ENCODE peak calls at places on chromosomes 2 and 18, in five cellular contexts. C, L, Q, R and V are unnamed samples. For H3K9me3, the result is how much of the 10 kb centered on the place peaks cover.

GRCh38 chr2:223797073-223797472 is 40.3 kb downstream of the AP1S3 start:
- DNase-seq in Q (no peak), L (no peak), R (no peak), C (no peak), V (no peak)

GRCh38 chr18:12750076-12750707 is 47.4 kb downstream of the PSMG2 start:
- DNase-seq in C (no peak), R (no peak), Q (peak), L (no peak), V (no peak)

GRCh38 chr2:200578778-200579177 is 7.0 kb upstream of the AOX1 start:
- DNase-seq in Q (no peak), L (peak), C (no peak), R (no peak), V (no peak)

GRCh38 chr18:65429601-65430000 is 321.2 kb upstream of the CDH7 start:
- DNase-seq in C (no peak), R (no peak), L (no peak), Q (no peak), V (no peak)

GRCh38 chr18:52150050-52150449 is 189.9 kb upstream of the DCC start:
- DNase-seq in Q (no peak), C (no peak), L (no peak), R (no peak), V (no peak)

GRCh38 chr2:69969126-69969983 is 7.9 kb upstream of the ASPRV1 start:
- DNase-seq in C (no peak), L (no peak), R (no peak), Q (no peak), V (no peak)

GRCh38 chr2:231037731-231038482 is 584 bp downstream of the C2orf72 start:
- DNase-seq in C (no peak), L (peak), Q (no peak), R (no peak), V (no peak)

GRCh38 chr2:221503965-221504364 is 68.1 kb downstream of the EPHA4 start:
- DNase-seq in R (no peak), Q (no peak), L (no peak), C (no peak), V (no peak)

GRCh38 chr2:118881490-118882129 is 34.2 kb upstream of the EN1 start:
- DNase-seq in Q (peak), C (no peak), R (peak), L (peak), V (peak)

GRCh38 chr2:65442420-65443020 is 10.1 kb upstream of the SPRED2 start:
- DNase-seq in L (no peak), R (no peak), Q (no peak), C (no peak), V (no peak)

GRCh38 chr18:55778731-55779460 is 190.9 kb upstream of the TCF4 start:
- DNase-seq in Q (no peak), L (no peak), C (no peak), R (no peak), V (no peak)

GRCh38 chr2:238093181-238094140 is 6.7 kb upstream of the ESPNL start:
- DNase-seq in C (no peak), Q (no peak), L (no peak), R (no peak), V (no peak)

GRCh38 chr18:72152935-72153334 is 391.2 kb downstream of the CBLN2 start:
- DNase-seq in L (no peak), R (no peak), C (no peak), Q (no peak), V (no peak)

GRCh38 chr18:7464245-7464966 is 102.7 kb upstream of the PTPRM start:
- DNase-seq in R (no peak), C (no peak), Q (no peak), L (no peak), V (no peak)

GRCh38 chr2:46850742-46851141 is 64.9 kb downstream of the MCFD2 start:
- DNase-seq in Q (no peak), R (no peak), C (no peak), L (peak), V (no peak)

GRCh38 chr2:96146151-96146880 is 1.1 kb upstream of the DUSP2 start:
- DNase-seq in L (no peak), C (no peak), R (no peak), Q (peak), V (peak)

GRCh38 chr18:8260319-8260718 is 348.9 kb upstream of the RAB12 start:
- DNase-seq in L (no peak), Q (no peak), R (no peak), C (no peak), V (no peak)

GRCh38 chr2:237900891-237901831 is 41.7 kb downstream of the RAMP1 start:
- DNase-seq in C (no peak), R (no peak), L (no peak), Q (no peak), V (no peak)

GRCh38 chr2:8566155-8566670 is 115.6 kb upstream of the ID2 start:
- DNase-seq in L (no peak), C (no peak), R (no peak), Q (no peak), V (no peak)

GRCh38 chr2:218438601-218439000 is 19.7 kb downstream of the VIL1 start:
- DNase-seq in C (no peak), Q (no peak), R (no peak), L (no peak), V (no peak)

DNA sequence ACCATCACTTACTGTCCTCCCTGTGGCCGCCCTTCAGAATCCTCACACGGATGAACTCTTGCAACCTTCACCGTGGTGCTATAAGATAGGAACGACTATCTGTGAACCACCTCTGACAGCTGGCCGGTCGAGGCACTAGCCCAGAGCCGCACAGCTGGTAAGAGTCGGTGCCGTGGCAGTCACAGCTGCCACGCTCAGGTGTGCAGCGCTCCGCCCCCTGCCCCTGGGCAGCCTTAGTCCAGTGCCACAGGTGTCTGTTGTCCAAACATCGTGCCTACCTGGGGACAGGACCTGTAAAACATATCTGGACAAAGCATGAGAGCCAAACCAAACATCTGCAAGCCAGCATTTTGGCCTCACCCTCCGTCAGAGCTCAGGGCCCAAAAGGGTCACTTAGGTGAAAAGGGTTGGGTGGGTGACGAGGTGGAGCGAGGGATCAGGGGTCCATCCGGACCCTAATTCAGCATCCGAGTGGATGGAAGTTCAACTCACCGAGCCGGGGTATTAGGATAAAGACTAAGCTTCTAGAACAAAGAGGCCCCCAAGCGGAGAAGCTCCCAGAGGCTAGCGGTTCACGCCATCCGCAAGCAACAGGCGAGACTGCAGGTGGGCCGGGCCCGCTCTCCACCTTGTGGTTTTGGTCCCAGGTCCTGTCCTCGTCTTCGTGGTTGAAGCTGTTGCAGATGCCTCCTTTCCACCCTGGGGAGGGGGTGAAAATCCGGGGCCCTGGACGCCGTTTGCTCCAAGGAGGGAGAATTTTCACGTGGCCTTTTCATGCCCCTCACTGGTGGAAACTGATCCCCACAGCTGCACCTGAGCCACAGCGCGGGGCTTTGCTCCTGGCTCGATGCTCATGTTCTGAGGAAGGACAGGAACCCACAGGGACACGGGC is 55.1 kb upstream of the SALL3 start:
- DNase-seq in R (no peak), L (no peak), C (no peak), Q (no peak), V (no peak)
- H3K9me3 ChIP-seq in R (under half), L (under half), C (under half), Q (under half), V (under half)

GRCh38 chr2:210113636-210114235 is 57.5 kb downstream of the KANSL1L start:
- DNase-seq in R (no peak), C (no peak), Q (no peak), L (no peak), V (no peak)
- H3K9me3 ChIP-seq in R (under half), C (under half), Q (under half), L (under half), V (under half)

DNA sequence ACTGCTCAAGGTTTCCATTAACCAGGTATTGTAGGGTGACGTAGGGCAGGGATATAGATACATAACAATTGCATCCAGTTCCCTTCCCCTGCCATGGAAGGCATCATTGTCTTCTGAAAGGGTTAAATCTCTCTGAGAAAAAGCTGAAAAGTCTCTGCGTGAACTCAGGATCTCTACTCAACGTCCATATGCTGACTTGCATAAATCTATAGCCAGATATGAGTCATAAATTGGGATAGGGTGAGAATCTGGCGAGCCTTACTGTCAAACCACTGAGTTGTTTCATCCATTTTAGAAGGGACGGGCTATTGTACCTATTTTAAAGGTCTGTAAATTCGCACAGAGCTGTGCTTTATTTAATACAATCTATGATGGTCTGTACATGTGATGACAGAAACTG is 258.3 kb downstream of the L3MBTL4 start:
- DNase-seq in C (no peak), L (no peak), R (no peak), Q (no peak), V (no peak)
- H3K9me3 ChIP-seq in C (under half), L (under half), R (under half), Q (under half), V (under half)

DNA sequence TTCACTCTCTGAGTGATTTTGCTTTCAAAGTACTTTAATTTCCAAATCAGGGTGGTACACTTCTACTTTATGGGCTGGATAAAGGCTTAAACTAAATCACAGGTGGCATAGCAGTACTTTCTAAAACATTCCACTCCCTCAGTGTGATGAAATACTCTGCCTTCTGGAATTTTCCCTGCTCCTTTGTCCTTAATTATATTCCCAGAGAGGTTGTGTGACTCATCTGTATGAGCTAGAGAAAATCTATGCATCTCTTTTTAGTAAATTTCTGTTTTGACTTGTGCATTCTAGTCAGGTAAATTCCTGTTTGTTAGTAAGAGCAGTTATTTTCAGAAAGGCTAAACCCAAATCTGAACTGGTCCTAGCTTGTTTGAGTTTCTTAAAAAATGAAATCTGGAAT is 29.0 kb upstream of the PLA2R1 start:
- DNase-seq in C (no peak), R (no peak), L (peak), Q (no peak), V (no peak)
- H3K9me3 ChIP-seq in C (under half), R (under half), L (under half), Q (under half), V (under half)

GRCh38 chr2:102795641-102796040 is 33.8 kb downstream of the TMEM182 start:
- DNase-seq in R (no peak), C (no peak), Q (no peak), L (no peak), V (no peak)

GRCh38 chr2:102801098-102801718 is 39.4 kb downstream of the TMEM182 start:
- DNase-seq in L (peak), Q (no peak), C (no peak), R (no peak), V (no peak)

GRCh38 chr2:102796337-102796736 is 34.5 kb downstream of the TMEM182 start:
- DNase-seq in R (no peak), C (no peak), L (no peak), Q (no peak), V (no peak)

GRCh38 chr2:102797486-102797885 is 35.7 kb downstream of the TMEM182 start:
- DNase-seq in Q (no peak), L (no peak), R (no peak), C (no peak), V (no peak)

GRCh38 chr2:102798181-102798580 is 36.4 kb downstream of the TMEM182 start:
- DNase-seq in L (no peak), C (no peak), R (no peak), Q (no peak), V (no peak)
- H3K9me3 ChIP-seq in L (under half), C (under half), R (under half), Q (under half), V (under half)

GRCh38 chr2:204586444-204587165 is 41.3 kb downstream of the PARD3B start:
- DNase-seq in R (no peak), C (no peak), L (no peak), Q (no peak), V (no peak)
- H3K9me3 ChIP-seq in R (under half), C (under half), L (under half), Q (under half), V (under half)

GRCh38 chr2:214830794-214831346 is 21.4 kb upstream of the BARD1 start:
- DNase-seq in L (peak), Q (no peak), R (no peak), C (no peak), V (no peak)
- H3K9me3 ChIP-seq in L (under half), Q (under half), R (under half), C (under half), V (under half)